ENCODE peak calls at places on chromosomes 3 and 15, in eight cellular contexts. Y is IMR-90, M is activated B cell treated with CpG ODN at 0.5 μM for 24 hours, J is mammary epithelial cell, Q is lung, X is fibroblast of lung, S is A549, R is psoas muscle. Z is an unnamed sample.

GRCh38 chr3:194387926-194388418 is 11.1 kb downstream of the GP5 start:
- DNase-seq in J (no peak), R (no peak), S (no peak), M (no peak), Y (no peak), X (no peak), Q (no peak), Z (no peak)

GRCh38 chr15:71273731-71274447 is 158.6 kb downstream of the THSD4 start:
- DNase-seq in J (no peak), M (no peak), S (no peak), R (no peak), Y (no peak), Q (no peak), X (no peak), Z (no peak)

GRCh38 chr3:188584162-188584529 is 430.2 kb downstream of the LPP start:
- DNase-seq in R (no peak), M (no peak), X (peak), J (peak), Y (peak), Q (no peak), S (no peak), Z (no peak)

GRCh38 chr15:71802770-71803169 is 7.6 kb upstream of the NR2E3 start:
- DNase-seq in J (no peak), Y (no peak), Q (no peak), M (no peak), R (no peak), S (no peak), X (no peak), Z (peak)

GRCh38 chr3:58471025-58471887 is 20.6 kb upstream of the KCTD6 start:
- DNase-seq in J (peak), M (no peak), R (no peak), Y (peak), S (peak), X (peak), Q (peak), Z (no peak)

GRCh38 chr3:148319960-148320359 is 377.7 kb upstream of the AGTR1 start:
- DNase-seq in Y (peak), Q (no peak), M (no peak), R (no peak), S (no peak), X (no peak), J (no peak), Z (no peak)

GRCh38 chr3:64207289-64208086 is 17.8 kb downstream of the PRICKLE2 start:
- DNase-seq in Y (peak), X (peak), M (no peak), R (no peak), S (no peak), Q (no peak), J (no peak), Z (no peak)

GRCh38 chr3:194395201-194395600 is 3.9 kb downstream of the GP5 start:
- DNase-seq in Q (no peak), Y (peak), M (no peak), S (no peak), X (peak), J (peak), R (no peak), Z (no peak)

GRCh38 chr15:91912336-91912735 is 58.8 kb downstream of the SLCO3A1 start:
- DNase-seq in M (no peak), Q (no peak), Y (no peak), R (no peak), J (no peak), X (no peak), S (no peak), Z (no peak)

GRCh38 chr3:140270329-140270728 is 335.3 kb downstream of the CLSTN2 start:
- DNase-seq in S (no peak), J (peak), Q (no peak), X (no peak), Y (no peak), R (no peak), M (no peak), Z (no peak)

GRCh38 chr3:50554553-50554952 is 13.0 kb downstream of the C3orf18 start:
- DNase-seq in Y (no peak), M (no peak), R (no peak), Q (no peak), J (no peak), X (no peak), S (no peak), Z (no peak)

GRCh38 chr3:194961149-194961548 is 275.5 kb downstream of the FAM43A start:
- DNase-seq in Q (no peak), M (no peak), Y (no peak), X (no peak), J (no peak), R (no peak), S (no peak), Z (no peak)

GRCh38 chr15:60570936-60571530 is 92.1 kb upstream of the ICE2 start:
- DNase-seq in X (no peak), M (no peak), R (no peak), Q (no peak), Y (no peak), S (no peak), J (no peak), Z (no peak)

GRCh38 chr15:93118904-93119303 is 29.9 kb upstream of the RGMA start:
- DNase-seq in J (no peak), X (no peak), S (no peak), R (no peak), M (no peak), Q (no peak), Y (no peak), Z (no peak)

GRCh38 chr3:46361408-46362283 is 7.7 kb downstream of the CCR2 start:
- DNase-seq in R (peak), J (peak), Y (no peak), M (no peak), Q (no peak), X (no peak), S (no peak), Z (no peak)

GRCh38 chr3:195071011-195071728 is 199.8 kb downstream of the XXYLT1 start:
- DNase-seq in M (peak), Q (no peak), J (no peak), Y (no peak), R (no peak), S (no peak), X (no peak), Z (no peak)

GRCh38 chr15:101313041-101313761 is 18.2 kb upstream of the SNRPA1 start:
- DNase-seq in X (no peak), Q (no peak), R (no peak), M (no peak), S (no peak), Y (no peak), J (no peak), Z (no peak)

GRCh38 chr3:23743141-23743784 is 62.5 kb upstream of the UBE2E1 start:
- DNase-seq in Y (no peak), J (no peak), X (no peak), R (no peak), S (no peak), Q (no peak), M (no peak), Z (no peak)

GRCh38 chr3:129230311-129231019 is 18.9 kb upstream of the COPG1 start:
- DNase-seq in X (peak), Q (no peak), J (peak), Y (peak), S (no peak), R (no peak), M (no peak), Z (no peak)

GRCh38 chr3:120144267-120144666 is 50.0 kb upstream of the GSK3B start:
- DNase-seq in Y (peak), M (no peak), J (peak), Q (no peak), X (no peak), S (no peak), R (no peak), Z (no peak)

GRCh38 chr3:179672918-179673317 is 20.1 kb downstream of the USP13 start:
- DNase-seq in J (peak), Q (no peak), X (no peak), M (no peak), R (no peak), Y (no peak), S (no peak), Z (no peak)

GRCh38 chr15:92627014-92627413 is 28.6 kb downstream of the FAM174B start:
- DNase-seq in M (no peak), R (no peak), Q (no peak), J (no peak), S (no peak), Y (no peak), X (no peak), Z (no peak)

GRCh38 chr3:12725436-12725835 is 33.6 kb downstream of the TMEM40 start:
- DNase-seq in X (no peak), S (no peak), J (no peak), Q (no peak), Y (no peak), M (no peak), R (no peak), Z (no peak)

GRCh38 chr3:150248865-150249360 is 159.2 kb upstream of the TSC22D2 start:
- DNase-seq in X (no peak), Q (no peak), S (no peak), M (no peak), Y (no peak), R (no peak), J (no peak), Z (no peak)
- TF ChIP-seq CTCF in X (no peak), Q (no peak), S (no peak), M (no peak), Y (no peak), R (no peak), J (no peak), Z (no peak)

DNA sequence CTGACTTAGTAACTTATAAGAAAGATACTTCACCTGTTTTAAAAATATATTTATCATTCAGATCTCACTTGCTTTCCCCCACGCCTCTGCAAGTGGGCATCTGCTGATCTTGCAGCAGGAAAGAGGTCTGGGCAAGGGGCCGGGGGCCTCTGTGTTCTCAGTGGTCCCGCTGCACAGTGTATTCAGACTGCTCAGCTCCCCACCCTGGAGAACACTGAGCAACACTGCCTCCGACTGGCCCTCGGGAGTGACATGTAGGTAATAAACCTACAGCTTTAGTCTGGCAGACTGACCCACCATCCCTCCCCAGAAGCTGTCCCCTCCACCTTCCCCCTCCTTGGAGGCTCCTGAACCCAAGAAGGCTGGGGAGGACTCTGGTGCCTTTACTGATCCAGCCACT is 43.8 kb downstream of the GABRB3 start:
- DNase-seq in J (no peak), R (no peak), Q (no peak), S (no peak), Y (no peak), X (no peak), M (no peak), Z (no peak)
- TF ChIP-seq CTCF in J (no peak), R (no peak), Q (no peak), S (no peak), Y (no peak), X (no peak), M (no peak), Z (no peak)

GRCh38 chr15:25439456-25439836 is 622 bp upstream of the UBE3A start:
- DNase-seq in J (peak), Y (peak), S (no peak), Q (no peak), X (peak), M (no peak), R (no peak), Z (no peak)

GRCh38 chr15:25437751-25438600 is 848 bp downstream of the UBE3A start:
- DNase-seq in Q (peak), M (peak), X (peak), J (peak), S (no peak), R (peak), Y (peak), Z (peak)

GRCh38 chr15:25441111-25441510 is 2.3 kb upstream of the UBE3A start:
- DNase-seq in R (no peak), S (no peak), Q (no peak), M (no peak), Y (no peak), X (no peak), J (no peak), Z (no peak)

GRCh38 chr15:25436707-25437106 is 2.1 kb downstream of the UBE3A start:
- DNase-seq in M (no peak), Y (no peak), X (no peak), Q (no peak), J (no peak), R (no peak), S (no peak), Z (no peak)

GRCh38 chr15:25438601-25439455 is at the start of gene UBE3A:
- DNase-seq in R (peak), Q (peak), S (peak), J (peak), Y (peak), X (peak), M (peak), Z (peak)
- TF ChIP-seq CTCF in R (peak), Q (no peak), S (no peak), J (no peak), Y (peak), X (peak), M (no peak), Z (peak)

GRCh38 chr15:65982941-65983340 is 113.7 kb downstream of the RAB11A start:
- DNase-seq in S (no peak), X (no peak), Q (no peak), R (no peak), Y (no peak), J (no peak), M (no peak), Z (no peak)
- TF ChIP-seq CTCF in S (no peak), X (no peak), Q (no peak), R (no peak), Y (no peak), J (no peak), M (no peak), Z (no peak)

GRCh38 chr3:186599785-186600166 is 13.1 kb upstream of the AHSG start:
- DNase-seq in S (no peak), M (no peak), X (no peak), R (no peak), Q (no peak), J (no peak), Y (no peak), Z (no peak)

GRCh38 chr3:186603159-186603558 is 9.7 kb upstream of the AHSG start:
- DNase-seq in Y (no peak), M (no peak), X (no peak), R (no peak), J (no peak), Q (no peak), S (no peak), Z (no peak)

GRCh38 chr3:186599142-186599784 is 13.6 kb upstream of the AHSG start:
- DNase-seq in Y (no peak), Q (no peak), M (no peak), X (no peak), R (no peak), J (no peak), S (no peak), Z (no peak)

GRCh38 chr3:186598794-186599141 is 14.1 kb upstream of the AHSG start:
- DNase-seq in S (no peak), Y (no peak), Q (no peak), M (no peak), R (no peak), J (no peak), X (no peak), Z (no peak)

DNA sequence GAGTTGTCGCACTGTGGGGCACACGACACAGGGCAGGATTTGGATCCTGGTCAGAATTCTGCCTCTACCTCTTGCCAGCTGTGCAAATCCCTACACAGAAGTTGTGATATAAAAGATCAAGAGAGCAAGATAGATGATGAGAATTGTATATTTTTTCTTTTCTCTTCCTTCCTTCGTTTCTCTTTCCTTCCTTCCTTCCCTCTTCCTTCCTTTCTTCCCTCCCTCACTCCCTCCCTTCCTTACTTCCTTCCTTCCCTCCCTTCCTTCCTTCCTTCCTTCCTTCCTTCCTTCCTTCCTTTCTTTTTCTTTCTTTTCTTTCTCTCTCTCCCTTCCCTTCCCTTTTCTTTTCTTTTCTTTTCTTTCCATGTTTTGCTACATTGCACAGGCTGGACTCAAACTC is 12.0 kb upstream of the AHSG start:
- DNase-seq in R (no peak), M (no peak), X (no peak), Y (no peak), S (no peak), Q (no peak), J (no peak), Z (no peak)
- TF ChIP-seq CTCF in R (no peak), M (no peak), X (no peak), Y (no peak), S (no peak), Q (no peak), J (no peak), Z (no peak)

GRCh38 chr3:44903751-44904150 is 29.3 kb downstream of the TGM4 start:
- DNase-seq in X (no peak), S (no peak), J (no peak), R (no peak), Q (no peak), Y (no peak), M (no peak), Z (no peak)
- TF ChIP-seq CTCF in X (no peak), S (no peak), J (no peak), R (no peak), Q (no peak), Y (no peak), M (no peak), Z (no peak)

GRCh38 chr3:131658115-131658514 is 155.3 kb upstream of the MRPL3 start:
- DNase-seq in M (no peak), R (no peak), Y (no peak), X (no peak), J (no peak), Q (no peak), S (no peak), Z (no peak)
- TF ChIP-seq CTCF in M (no peak), R (no peak), Y (no peak), X (no peak), J (no peak), Q (no peak), S (no peak), Z (peak)

DNA sequence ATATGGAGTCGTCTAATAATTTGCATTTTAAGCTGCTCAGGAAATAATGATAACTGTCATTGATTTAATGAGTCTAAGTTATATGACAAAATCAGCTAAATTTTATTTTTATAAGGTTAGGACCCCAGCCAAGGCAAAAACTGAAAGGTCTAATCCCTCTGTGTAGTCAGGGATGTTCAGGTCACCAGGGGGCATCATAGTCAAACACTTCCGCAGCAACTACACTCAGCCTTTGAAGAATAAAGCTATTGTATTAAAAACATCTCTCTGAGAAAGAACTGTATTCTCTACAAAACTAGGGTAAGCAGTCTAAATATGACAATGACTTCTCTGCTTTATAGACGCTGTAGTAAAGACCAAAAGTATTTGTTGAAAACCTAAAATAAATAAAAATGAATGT is 15.0 kb downstream of the INTS14 start:
- DNase-seq in Y (no peak), X (no peak), Q (no peak), J (no peak), S (peak), M (no peak), R (no peak), Z (no peak)
- TF ChIP-seq CTCF in Y (peak), X (peak), Q (peak), J (peak), S (peak), M (no peak), R (no peak), Z (peak)

Z was measured in GM06990.